ENCODE peak calls at places on chromosome 16, in eight cellular contexts. One of them, this sample, is unnamed. For H3K36me3 and H3K27me3, the result is how much of the 10 kb centered on the place peaks cover.

GRCh38 chr16:11498683-11499082 is 88.0 kb downstream of the LITAF start:
- DNase-seq in effector memory CD4-positive, alpha-beta T cell: no peak
- DNase-seq in lung: no peak
- DNase-seq in left ventricle myocardium inferior: no peak
- DNase-seq in mesendoderm: no peak
- DNase-seq in heart right ventricle: no peak
- DNase-seq in transverse colon: no peak
- DNase-seq in stomach: no peak
- DNase-seq in this sample: no peak

GRCh38 chr16:56107944-56108583 is 83.2 kb upstream of the GNAO1 start:
- DNase-seq in effector memory CD4-positive, alpha-beta T cell: no peak
- DNase-seq in lung: no peak
- DNase-seq in left ventricle myocardium inferior: no peak
- DNase-seq in mesendoderm: no peak
- DNase-seq in heart right ventricle: no peak
- DNase-seq in transverse colon: no peak
- DNase-seq in stomach: no peak
- DNase-seq in this sample: no peak

GRCh38 chr16:81445143-81445922 is 725 bp downstream of the CMIP start:
- DNase-seq in effector memory CD4-positive, alpha-beta T cell: peak
- DNase-seq in lung: no peak
- DNase-seq in left ventricle myocardium inferior: no peak
- DNase-seq in mesendoderm: no peak
- DNase-seq in heart right ventricle: peak
- DNase-seq in transverse colon: peak
- DNase-seq in stomach: peak
- DNase-seq in this sample: peak

GRCh38 chr16:48378836-48379235 is 6.4 kb downstream of the SIAH1 start:
- DNase-seq in effector memory CD4-positive, alpha-beta T cell: no peak
- DNase-seq in lung: no peak
- DNase-seq in left ventricle myocardium inferior: no peak
- DNase-seq in mesendoderm: no peak
- DNase-seq in heart right ventricle: no peak
- DNase-seq in transverse colon: no peak
- DNase-seq in stomach: no peak
- DNase-seq in this sample: no peak

GRCh38 chr16:51382215-51382614 is 231.1 kb upstream of the SALL1 start:
- DNase-seq in effector memory CD4-positive, alpha-beta T cell: no peak
- DNase-seq in lung: no peak
- DNase-seq in left ventricle myocardium inferior: no peak
- DNase-seq in mesendoderm: no peak
- DNase-seq in heart right ventricle: no peak
- DNase-seq in transverse colon: no peak
- DNase-seq in stomach: no peak
- DNase-seq in this sample: no peak

GRCh38 chr16:30401768-30402425 is 5.5 kb upstream of the ZNF771 start:
- DNase-seq in effector memory CD4-positive, alpha-beta T cell: no peak
- DNase-seq in lung: no peak
- DNase-seq in left ventricle myocardium inferior: no peak
- DNase-seq in mesendoderm: no peak
- DNase-seq in heart right ventricle: no peak
- DNase-seq in transverse colon: no peak
- DNase-seq in stomach: no peak
- DNase-seq in this sample: no peak

GRCh38 chr16:53445534-53445933 is 11.3 kb downstream of the RBL2 start:
- DNase-seq in effector memory CD4-positive, alpha-beta T cell: no peak
- DNase-seq in lung: no peak
- DNase-seq in left ventricle myocardium inferior: no peak
- DNase-seq in mesendoderm: no peak
- DNase-seq in heart right ventricle: no peak
- DNase-seq in transverse colon: no peak
- DNase-seq in stomach: no peak
- DNase-seq in this sample: no peak

GRCh38 chr16:56510544-56510943 is 9.3 kb downstream of the BBS2 start:
- DNase-seq in effector memory CD4-positive, alpha-beta T cell: no peak
- DNase-seq in lung: no peak
- DNase-seq in left ventricle myocardium inferior: no peak
- DNase-seq in mesendoderm: no peak
- DNase-seq in heart right ventricle: no peak
- DNase-seq in transverse colon: no peak
- DNase-seq in stomach: no peak
- DNase-seq in this sample: no peak

GRCh38 chr16:82061861-82062525 is 26.9 kb downstream of the HSD17B2 start:
- DNase-seq in effector memory CD4-positive, alpha-beta T cell: no peak
- DNase-seq in lung: no peak
- DNase-seq in left ventricle myocardium inferior: no peak
- DNase-seq in mesendoderm: peak
- DNase-seq in heart right ventricle: no peak
- DNase-seq in transverse colon: no peak
- DNase-seq in stomach: no peak
- DNase-seq in this sample: no peak

GRCh38 chr16:17345043-17345442 is 125.7 kb downstream of the XYLT1 start:
- DNase-seq in effector memory CD4-positive, alpha-beta T cell: no peak
- DNase-seq in lung: peak
- DNase-seq in left ventricle myocardium inferior: peak
- DNase-seq in mesendoderm: no peak
- DNase-seq in heart right ventricle: no peak
- DNase-seq in transverse colon: peak
- DNase-seq in stomach: no peak
- DNase-seq in this sample: no peak

GRCh38 chr16:56561126-56561525 is 3.7 kb upstream of the MT4 start:
- DNase-seq in effector memory CD4-positive, alpha-beta T cell: no peak
- DNase-seq in lung: no peak
- DNase-seq in left ventricle myocardium inferior: no peak
- DNase-seq in mesendoderm: no peak
- DNase-seq in heart right ventricle: no peak
- DNase-seq in transverse colon: no peak
- DNase-seq in stomach: no peak
- DNase-seq in this sample: no peak

GRCh38 chr16:55010492-55011260 is 80.0 kb downstream of the IRX5 start:
- DNase-seq in effector memory CD4-positive, alpha-beta T cell: no peak
- DNase-seq in lung: no peak
- DNase-seq in left ventricle myocardium inferior: no peak
- DNase-seq in mesendoderm: no peak
- DNase-seq in heart right ventricle: no peak
- DNase-seq in transverse colon: no peak
- DNase-seq in stomach: no peak
- DNase-seq in this sample: peak

GRCh38 chr16:4225075-4225474 is 16.8 kb downstream of the SRL start:
- DNase-seq in effector memory CD4-positive, alpha-beta T cell: no peak
- DNase-seq in lung: no peak
- DNase-seq in left ventricle myocardium inferior: no peak
- DNase-seq in mesendoderm: no peak
- DNase-seq in heart right ventricle: no peak
- DNase-seq in transverse colon: no peak
- DNase-seq in stomach: no peak
- DNase-seq in this sample: no peak

GRCh38 chr16:55154261-55154660 is 169.7 kb upstream of the IRX6 start:
- DNase-seq in effector memory CD4-positive, alpha-beta T cell: no peak
- DNase-seq in lung: no peak
- DNase-seq in left ventricle myocardium inferior: no peak
- DNase-seq in mesendoderm: no peak
- DNase-seq in heart right ventricle: no peak
- DNase-seq in transverse colon: no peak
- DNase-seq in stomach: no peak
- DNase-seq in this sample: no peak

GRCh38 chr16:59593256-59593655 is 859.1 kb upstream of the GOT2 start:
- DNase-seq in effector memory CD4-positive, alpha-beta T cell: no peak
- DNase-seq in lung: no peak
- DNase-seq in left ventricle myocardium inferior: no peak
- DNase-seq in mesendoderm: no peak
- DNase-seq in heart right ventricle: no peak
- DNase-seq in transverse colon: no peak
- DNase-seq in stomach: no peak
- DNase-seq in this sample: no peak

GRCh38 chr16:59586331-59586730 is 852.2 kb upstream of the GOT2 start:
- DNase-seq in effector memory CD4-positive, alpha-beta T cell: no peak
- DNase-seq in lung: no peak
- DNase-seq in left ventricle myocardium inferior: no peak
- DNase-seq in mesendoderm: no peak
- DNase-seq in heart right ventricle: no peak
- DNase-seq in transverse colon: no peak
- DNase-seq in stomach: no peak
- DNase-seq in this sample: no peak

GRCh38 chr16:59597269-59597668 is 863.2 kb upstream of the GOT2 start:
- DNase-seq in effector memory CD4-positive, alpha-beta T cell: no peak
- DNase-seq in lung: no peak
- DNase-seq in left ventricle myocardium inferior: no peak
- DNase-seq in mesendoderm: no peak
- DNase-seq in heart right ventricle: no peak
- DNase-seq in transverse colon: no peak
- DNase-seq in stomach: no peak
- DNase-seq in this sample: no peak

GRCh38 chr16:59591480-59591879 is 857.4 kb upstream of the GOT2 start:
- DNase-seq in effector memory CD4-positive, alpha-beta T cell: no peak
- DNase-seq in lung: no peak
- DNase-seq in left ventricle myocardium inferior: no peak
- DNase-seq in mesendoderm: no peak
- DNase-seq in heart right ventricle: no peak
- DNase-seq in transverse colon: no peak
- DNase-seq in stomach: no peak
- DNase-seq in this sample: no peak
- H3K4me3 ChIP-seq in effector memory CD4-positive, alpha-beta T cell: no peak
- H3K4me3 ChIP-seq in lung: no peak
- H3K4me3 ChIP-seq in left ventricle myocardium inferior: no peak
- H3K4me3 ChIP-seq in mesendoderm: no peak
- H3K4me3 ChIP-seq in heart right ventricle: no peak
- H3K4me3 ChIP-seq in transverse colon: no peak
- H3K4me3 ChIP-seq in stomach: no peak
- H3K4me3 ChIP-seq in this sample: no peak

GRCh38 chr16:27436921-27437650 is 35.1 kb downstream of the IL21R start:
- DNase-seq in effector memory CD4-positive, alpha-beta T cell: no peak
- DNase-seq in lung: no peak
- DNase-seq in left ventricle myocardium inferior: no peak
- DNase-seq in mesendoderm: no peak
- DNase-seq in heart right ventricle: no peak
- DNase-seq in transverse colon: no peak
- DNase-seq in stomach: peak
- DNase-seq in this sample: no peak
- H3K36me3 ChIP-seq in effector memory CD4-positive, alpha-beta T cell: half or more
- H3K36me3 ChIP-seq in lung: under half
- H3K36me3 ChIP-seq in left ventricle myocardium inferior: under half
- H3K36me3 ChIP-seq in mesendoderm: under half
- H3K36me3 ChIP-seq in heart right ventricle: under half
- H3K36me3 ChIP-seq in transverse colon: under half
- H3K36me3 ChIP-seq in stomach: under half
- H3K36me3 ChIP-seq in this sample: under half

GRCh38 chr16:58195344-58195743 is 2.6 kb downstream of the CSNK2A2 start:
- DNase-seq in effector memory CD4-positive, alpha-beta T cell: no peak
- DNase-seq in lung: no peak
- DNase-seq in left ventricle myocardium inferior: no peak
- DNase-seq in mesendoderm: no peak
- DNase-seq in heart right ventricle: no peak
- DNase-seq in transverse colon: no peak
- DNase-seq in stomach: no peak
- DNase-seq in this sample: no peak

GRCh38 chr16:58197314-58198012 is 443 bp downstream of the CSNK2A2 start:
- DNase-seq in effector memory CD4-positive, alpha-beta T cell: no peak
- DNase-seq in lung: no peak
- DNase-seq in left ventricle myocardium inferior: no peak
- DNase-seq in mesendoderm: peak
- DNase-seq in heart right ventricle: peak
- DNase-seq in transverse colon: no peak
- DNase-seq in stomach: no peak
- DNase-seq in this sample: no peak

GRCh38 chr16:58195771-58196170 is 2.1 kb downstream of the CSNK2A2 start:
- DNase-seq in effector memory CD4-positive, alpha-beta T cell: no peak
- DNase-seq in lung: no peak
- DNase-seq in left ventricle myocardium inferior: no peak
- DNase-seq in mesendoderm: no peak
- DNase-seq in heart right ventricle: no peak
- DNase-seq in transverse colon: no peak
- DNase-seq in stomach: no peak
- DNase-seq in this sample: no peak

GRCh38 chr16:58196898-58197313 is 1.0 kb downstream of the CSNK2A2 start:
- DNase-seq in effector memory CD4-positive, alpha-beta T cell: no peak
- DNase-seq in lung: no peak
- DNase-seq in left ventricle myocardium inferior: no peak
- DNase-seq in mesendoderm: peak
- DNase-seq in heart right ventricle: no peak
- DNase-seq in transverse colon: no peak
- DNase-seq in stomach: no peak
- DNase-seq in this sample: no peak

DNA sequence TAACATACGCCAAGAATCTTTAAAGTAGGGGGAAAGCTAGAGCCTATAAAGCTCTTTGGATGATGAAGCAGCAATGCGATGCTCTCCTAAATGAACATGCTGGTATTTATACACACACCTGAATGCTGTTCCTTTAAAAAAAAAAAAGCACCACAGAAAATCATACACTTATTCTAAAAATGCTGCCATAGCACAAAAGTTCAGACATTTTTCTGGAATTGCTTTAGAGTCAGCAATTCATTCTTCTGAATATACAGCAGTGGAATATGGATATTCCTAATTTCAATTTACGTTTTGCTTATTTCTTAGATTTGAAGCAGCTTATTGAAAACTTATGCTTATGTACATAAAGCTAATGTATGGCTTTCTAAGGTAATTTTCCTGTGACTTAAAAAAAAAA is 3.1 kb downstream of the CSNK2A2 start:
- DNase-seq in effector memory CD4-positive, alpha-beta T cell: no peak
- DNase-seq in lung: no peak
- DNase-seq in left ventricle myocardium inferior: no peak
- DNase-seq in mesendoderm: no peak
- DNase-seq in heart right ventricle: no peak
- DNase-seq in transverse colon: no peak
- DNase-seq in stomach: no peak
- DNase-seq in this sample: no peak
- H3K27me3 ChIP-seq in effector memory CD4-positive, alpha-beta T cell: under half
- H3K27me3 ChIP-seq in lung: under half
- H3K27me3 ChIP-seq in left ventricle myocardium inferior: under half
- H3K27me3 ChIP-seq in mesendoderm: under half
- H3K27me3 ChIP-seq in heart right ventricle: under half
- H3K27me3 ChIP-seq in transverse colon: under half
- H3K27me3 ChIP-seq in stomach: under half
- H3K27me3 ChIP-seq in this sample: under half

DNA sequence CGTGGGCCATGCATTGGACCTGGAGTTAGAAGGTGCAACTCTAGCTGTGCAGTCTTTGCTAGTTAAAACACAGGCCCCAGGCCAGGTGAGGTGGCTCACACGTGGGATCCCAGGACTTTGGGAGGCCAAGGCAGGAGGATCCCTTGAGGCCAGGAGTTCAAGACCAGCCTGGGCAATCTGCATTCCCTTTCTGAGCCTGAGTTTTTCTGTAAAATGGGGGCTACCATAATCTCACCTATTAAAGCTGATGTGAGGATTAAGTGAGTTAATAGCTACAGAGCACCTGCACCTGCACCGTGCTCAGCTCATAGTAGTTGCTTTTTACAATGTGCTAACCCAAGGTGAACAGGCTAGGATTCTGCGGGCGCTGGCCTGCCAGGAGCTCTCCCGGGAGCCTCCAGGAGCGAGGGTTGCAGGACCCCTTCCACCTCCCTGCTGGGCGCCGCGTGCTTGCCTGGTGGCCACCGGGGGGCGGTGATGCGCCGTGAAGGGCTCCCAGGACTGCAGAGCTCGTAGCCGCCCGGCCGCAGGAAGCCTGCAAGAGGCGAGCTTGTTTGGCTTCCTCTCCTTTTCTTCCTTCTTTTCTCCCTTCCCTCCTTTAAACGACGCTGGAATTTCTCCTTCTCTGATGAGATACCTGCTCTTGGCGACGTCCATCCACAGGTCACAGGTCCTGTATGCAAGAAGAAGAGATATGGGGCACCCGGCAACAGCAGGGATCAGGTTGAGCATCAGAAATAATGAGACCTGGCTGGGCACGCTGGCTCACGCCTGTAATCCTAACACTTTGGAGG is 51.3 kb downstream of the ZFP90 start:
- DNase-seq in effector memory CD4-positive, alpha-beta T cell: no peak
- DNase-seq in lung: peak
- DNase-seq in left ventricle myocardium inferior: peak
- DNase-seq in mesendoderm: peak
- DNase-seq in heart right ventricle: peak
- DNase-seq in transverse colon: peak
- DNase-seq in stomach: peak
- DNase-seq in this sample: peak
- H3K4me3 ChIP-seq in effector memory CD4-positive, alpha-beta T cell: no peak
- H3K4me3 ChIP-seq in lung: no peak
- H3K4me3 ChIP-seq in left ventricle myocardium inferior: no peak
- H3K4me3 ChIP-seq in mesendoderm: no peak
- H3K4me3 ChIP-seq in heart right ventricle: no peak
- H3K4me3 ChIP-seq in transverse colon: no peak
- H3K4me3 ChIP-seq in stomach: no peak
- H3K4me3 ChIP-seq in this sample: no peak